ENCODE peak calls at places on chromosomes 11 and 22, in ten cellular contexts. M, W, C, S, T, V, Z, X, R and Y are unnamed samples. For H3K9me3 and H3K27me3, the result is how much of the 10 kb centered on the place peaks cover.

GRCh38 chr22:25475554-25476022 is 88.9 kb upstream of the GRK3 start:
- DNase-seq in Z (no peak), S (peak), T (no peak), W (peak), R (no peak), V (no peak), X (no peak), M (peak), C (no peak), Y (no peak)

GRCh38 chr11:18791175-18792065 is at the start of gene PTPN5:
- DNase-seq in T (no peak), W (no peak), R (no peak), V (no peak), X (no peak), C (no peak), Z (peak), S (no peak), M (peak), Y (no peak)

GRCh38 chr11:91173701-91174100 is 950.9 kb upstream of the CHORDC1 start:
- DNase-seq in X (no peak), Z (no peak), C (no peak), S (no peak), T (no peak), W (peak), R (no peak), M (no peak), V (no peak), Y (no peak)

GRCh38 chr22:30636226-30637077 is 871 bp downstream of the SLC35E4 start:
- DNase-seq in Z (peak), W (no peak), S (peak), X (peak), M (peak), T (peak), C (peak), R (no peak), V (peak), Y (no peak)

GRCh38 chr11:128628686-128629085 is 41.3 kb upstream of the ETS1 start:
- DNase-seq in M (no peak), W (no peak), Z (no peak), R (no peak), X (no peak), T (peak), S (no peak), V (peak), C (no peak), Y (no peak)

GRCh38 chr22:17922925-17923898 is 101.1 kb downstream of the MICAL3 start:
- DNase-seq in R (no peak), V (no peak), Z (no peak), C (no peak), T (no peak), X (no peak), S (peak), M (peak), W (peak), Y (no peak)

GRCh38 chr11:80843266-80843974 is 1402.6 kb upstream of the TENM4 start:
- DNase-seq in T (no peak), R (no peak), V (no peak), W (no peak), S (no peak), M (no peak), X (no peak), C (no peak), Z (no peak), Y (no peak)

GRCh38 chr11:85414175-85414574 is 213.0 kb downstream of the DLG2 start:
- DNase-seq in R (no peak), S (no peak), W (no peak), X (no peak), C (no peak), M (no peak), V (no peak), T (no peak), Z (no peak), Y (no peak)

GRCh38 chr11:7485136-7485853 is at the start of gene OLFML1:
- DNase-seq in V (no peak), T (no peak), X (no peak), S (no peak), R (no peak), Z (no peak), W (no peak), C (peak), M (peak), Y (no peak)

GRCh38 chr11:115659061-115659963 is 155.1 kb upstream of the CADM1 start:
- DNase-seq in C (peak), Z (peak), S (peak), M (no peak), X (no peak), W (peak), R (no peak), V (no peak), T (no peak), Y (no peak)

GRCh38 chr11:22567759-22568158 is 57.9 kb downstream of the FANCF start:
- DNase-seq in X (no peak), S (no peak), Z (no peak), R (no peak), C (no peak), M (no peak), T (no peak), W (no peak), V (no peak), Y (no peak)

GRCh38 chr11:109029927-109030326 is 365.1 kb downstream of the DDX10 start:
- DNase-seq in W (no peak), R (no peak), S (no peak), V (no peak), T (no peak), C (no peak), Z (no peak), M (no peak), X (no peak), Y (no peak)

GRCh38 chr11:102591160-102591718 is 33.9 kb downstream of the MMP20 start:
- DNase-seq in W (no peak), R (no peak), T (no peak), X (no peak), V (no peak), S (no peak), M (no peak), Z (no peak), C (no peak), Y (no peak)

GRCh38 chr11:1012740-1013627 is 23.5 kb downstream of the MUC6 start:
- DNase-seq in S (no peak), X (no peak), W (no peak), R (no peak), Z (no peak), T (no peak), V (no peak), C (no peak), M (no peak), Y (no peak)

GRCh38 chr11:75193271-75193670 is 42.4 kb downstream of the SLCO2B1 start:
- DNase-seq in C (no peak), R (no peak), W (no peak), V (no peak), Z (no peak), T (no peak), S (no peak), M (no peak), X (no peak), Y (no peak)

GRCh38 chr11:2660357-2660939 is 39.3 kb downstream of the KCNQ1OT1 start:
- DNase-seq in X (no peak), S (no peak), C (no peak), Z (no peak), V (no peak), W (no peak), R (no peak), M (no peak), T (no peak), Y (no peak)

GRCh38 chr11:2655320-2655719 is 44.5 kb downstream of the KCNQ1OT1 start:
- DNase-seq in W (no peak), S (no peak), C (no peak), T (no peak), R (no peak), X (no peak), V (no peak), M (no peak), Z (no peak), Y (no peak)

GRCh38 chr11:2656859-2657258 is 42.9 kb downstream of the KCNQ1OT1 start:
- DNase-seq in S (no peak), W (no peak), V (no peak), X (no peak), Z (no peak), R (no peak), C (no peak), M (no peak), T (no peak), Y (no peak)

GRCh38 chr11:2655834-2656622 is 43.8 kb downstream of the KCNQ1OT1 start:
- DNase-seq in R (no peak), Z (no peak), V (no peak), W (peak), S (peak), M (peak), C (no peak), X (no peak), T (no peak), Y (no peak)

GRCh38 chr11:2657697-2658284 is 42.0 kb downstream of the KCNQ1OT1 start:
- DNase-seq in X (no peak), C (no peak), M (no peak), S (no peak), T (no peak), W (no peak), R (no peak), V (no peak), Z (no peak), Y (no peak)
- H3K9me3 ChIP-seq in X (under half), C (under half), M (under half), S (under half), T (under half), W (half or more), R (under half), V (under half), Z (under half), Y (under half)

DNA sequence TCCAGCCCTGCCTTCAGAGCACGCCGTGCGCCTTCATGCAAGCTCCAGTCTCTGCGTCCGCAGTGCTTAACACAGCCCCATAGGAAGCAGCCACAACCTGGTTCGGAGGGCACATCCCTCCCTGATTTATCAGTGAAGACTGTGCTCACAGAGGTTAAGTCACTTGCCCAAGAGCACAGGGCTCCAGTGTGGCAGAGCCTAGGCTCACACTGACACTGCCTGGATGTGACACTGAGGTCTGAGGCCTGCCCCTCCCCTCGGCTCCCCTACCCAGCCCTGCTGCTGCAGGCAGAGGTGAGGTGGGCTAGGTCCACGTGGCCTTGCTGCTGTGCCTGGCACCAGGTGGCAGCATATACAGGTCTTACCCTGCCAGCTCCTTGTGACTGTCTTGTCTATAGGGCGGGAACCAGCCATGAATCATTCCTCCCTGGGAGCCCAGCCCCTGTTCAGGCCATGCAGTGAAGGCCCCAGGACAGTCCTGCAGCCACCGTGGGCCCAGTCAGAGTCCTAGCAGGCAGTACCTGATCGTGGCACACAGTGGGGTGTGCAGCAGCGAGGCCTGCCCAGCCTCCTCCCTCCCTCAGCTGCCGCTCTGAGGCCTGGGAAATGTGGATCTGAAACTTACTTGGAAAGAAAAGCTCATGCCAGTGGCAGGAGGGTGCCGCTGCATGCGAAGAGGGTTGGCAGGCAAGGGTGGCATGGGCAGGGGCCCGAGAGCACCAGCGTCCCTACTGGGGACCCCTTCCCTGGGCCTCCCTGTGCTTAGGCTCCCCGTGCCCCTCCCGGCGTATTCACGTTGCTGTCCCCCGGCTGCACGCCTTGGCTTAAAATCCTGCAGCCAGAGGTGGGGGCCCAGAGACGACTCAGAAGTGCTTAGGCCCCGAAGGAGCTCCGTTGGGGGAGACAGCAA is 1.2 kb upstream of the CERK start:
- DNase-seq in C (peak), R (peak), S (peak), X (peak), V (peak), Z (peak), W (peak), M (peak), T (peak), Y (peak)
- H3K4me3 ChIP-seq in C (peak), R (peak), S (peak), X (peak), V (peak), Z (peak), W (peak), M (peak), T (peak), Y (peak)

DNA sequence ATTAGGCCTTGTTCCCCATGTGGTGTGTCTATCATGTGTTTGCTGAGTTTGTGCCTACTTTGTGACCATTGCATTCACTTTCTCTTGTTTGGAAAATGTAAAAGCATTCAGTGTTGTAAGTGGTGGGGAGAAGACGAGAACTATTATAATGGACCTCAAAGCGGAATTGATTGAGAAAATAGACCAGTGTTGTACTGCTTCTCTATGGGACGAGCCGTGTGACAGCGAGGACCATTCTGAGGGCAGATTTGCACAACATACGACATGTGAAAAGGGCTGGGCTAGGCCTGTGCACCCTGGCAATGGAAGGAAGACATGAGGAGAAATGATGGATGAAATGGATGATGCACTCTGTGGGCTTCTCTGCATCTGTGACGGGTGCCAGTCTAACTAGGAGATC is 233.5 kb downstream of the DSCAML1 start:
- DNase-seq in M (no peak), T (no peak), S (no peak), R (no peak), X (no peak), W (no peak), C (no peak), V (no peak), Z (no peak), Y (no peak)
- H3K27me3 ChIP-seq in M (under half), T (under half), S (under half), R (under half), X (under half), W (under half), C (under half), V (under half), Z (under half), Y (under half)

DNA sequence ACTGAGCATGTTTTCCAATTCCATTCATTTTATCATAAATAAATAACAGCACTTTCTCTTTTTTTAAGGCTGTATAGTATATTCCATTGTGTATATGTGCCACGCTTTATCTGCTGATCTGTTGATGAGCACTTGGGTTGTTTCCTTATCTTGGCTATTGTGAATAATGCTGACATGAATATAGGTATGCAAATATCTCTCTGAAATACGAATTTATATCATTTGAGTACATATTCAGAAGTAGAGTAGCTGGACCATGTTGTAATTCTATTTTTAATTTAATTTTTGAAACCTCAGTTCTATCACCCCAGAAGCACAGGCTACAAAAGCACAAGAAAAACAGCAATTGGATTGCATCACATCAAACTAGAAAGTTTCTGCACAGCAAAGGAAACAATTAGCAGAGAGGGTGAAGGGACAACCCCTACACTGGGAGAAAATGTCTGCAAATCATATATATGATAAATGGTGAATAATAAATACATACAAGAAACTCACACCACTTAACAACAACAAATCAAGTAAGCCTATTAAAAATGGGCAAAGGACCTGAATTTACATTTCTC is 43.4 kb downstream of the XKR3 start:
- DNase-seq in R (no peak), W (no peak), S (no peak), C (no peak), V (no peak), T (no peak), M (no peak), X (no peak), Z (no peak), Y (no peak)
- H3K9me3 ChIP-seq in R (under half), W (under half), S (under half), C (under half), V (under half), T (under half), M (under half), X (under half), Z (under half), Y (under half)

DNA sequence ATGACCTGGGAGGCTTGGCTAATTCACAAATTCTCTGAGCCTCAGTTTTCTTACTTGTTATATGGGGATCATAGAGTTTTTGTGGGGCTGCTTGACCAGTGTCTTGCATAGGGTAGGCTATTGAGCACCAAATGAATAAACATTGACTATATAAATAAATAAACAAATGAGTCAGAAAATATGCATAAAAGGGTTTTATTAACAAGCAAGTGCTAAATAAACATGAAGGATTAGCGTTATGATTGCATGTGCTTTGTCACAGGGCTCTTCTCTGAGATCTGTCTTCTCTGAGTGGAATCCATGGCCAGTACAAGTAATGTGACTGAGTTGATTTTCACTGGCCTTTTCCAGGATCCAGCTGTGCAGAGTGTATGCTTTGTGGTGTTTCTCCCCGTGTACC is at the start of gene OR4B1:
- DNase-seq in X (no peak), Z (no peak), C (no peak), R (no peak), M (no peak), W (no peak), S (no peak), V (no peak), T (no peak), Y (no peak)
- H3K4me3 ChIP-seq in X (no peak), Z (no peak), C (no peak), R (no peak), M (no peak), W (no peak), S (no peak), V (no peak), T (no peak), Y (no peak)

GRCh38 chr11:31987118-31988005 is 103.5 kb upstream of the RCN1 start:
- DNase-seq in T (no peak), M (peak), W (no peak), X (no peak), V (no peak), Z (peak), C (no peak), R (no peak), S (no peak), Y (no peak)
- H3K27me3 ChIP-seq in T (under half), M (under half), W (under half), X (under half), V (under half), Z (under half), C (half or more), R (under half), S (under half), Y (under half)

GRCh38 chr22:47963660-47964059 is 1201.2 kb downstream of the TBC1D22A start:
- DNase-seq in T (no peak), S (no peak), M (no peak), X (no peak), V (no peak), R (no peak), C (no peak), W (no peak), Z (no peak), Y (no peak)
- H3K9me3 ChIP-seq in T (under half), S (under half), M (under half), X (under half), V (under half), R (under half), C (under half), W (under half), Z (under half), Y (under half)

GRCh38 chr11:66290332-66290629 is 1.3 kb upstream of the YIF1A start:
- DNase-seq in C (no peak), T (no peak), S (no peak), M (no peak), W (no peak), Z (no peak), X (no peak), V (no peak), R (no peak), Y (no peak)
- H3K4me3 ChIP-seq in C (no peak), T (no peak), S (no peak), M (no peak), W (no peak), Z (no peak), X (no peak), V (no peak), R (peak), Y (no peak)

GRCh38 chr22:22111267-22111751 is 128.7 kb upstream of the TOP3B start:
- DNase-seq in X (no peak), V (no peak), R (peak), T (no peak), S (no peak), M (peak), C (no peak), W (peak), Z (no peak), Y (no peak)
- H3K27me3 ChIP-seq in X (under half), V (under half), R (under half), T (under half), S (under half), M (under half), C (under half), W (under half), Z (half or more), Y (under half)